ENCODE peak calls at places on chromosomes 5 and 9, in five cellular contexts. C is fibroblast of lung, B is HCT116, A is MM.1S, G is mammary epithelial cell. S is an unnamed sample. For H3K36me3, the result is how much of the 10 kb centered on the place peaks cover.

GRCh38 chr5:931570-932145 is 39.0 kb downstream of the TRIP13 start:
- DNase-seq in C (no peak), B (no peak), G (no peak), A (no peak), S (no peak)

GRCh38 chr5:88145603-88146467 is 122.8 kb downstream of the TMEM161B start:
- DNase-seq in G (no peak), A (no peak), C (peak), B (no peak), S (no peak)

GRCh38 chr9:117247271-117247670 is 167.6 kb downstream of the ASTN2 start:
- DNase-seq in A (no peak), C (no peak), G (peak), B (no peak), S (no peak)

GRCh38 chr9:36191290-36191645 is 547 bp downstream of the CLTA start:
- DNase-seq in C (peak), B (no peak), G (peak), A (peak), S (no peak)

GRCh38 chr5:8340739-8341344 is 471.9 kb downstream of the MTRR start:
- DNase-seq in A (no peak), B (no peak), C (peak), G (peak), S (no peak)

GRCh38 chr5:68215888-68216736 is 556 bp downstream of the PIK3R1 start:
- DNase-seq in G (no peak), C (peak), A (peak), B (no peak), S (no peak)

GRCh38 chr5:15844253-15844652 is 335.3 kb downstream of the MARCHF11 start:
- DNase-seq in B (no peak), C (no peak), G (no peak), A (no peak), S (no peak)

GRCh38 chr5:5884593-5884992 is 462.1 kb downstream of the ICE1 start:
- DNase-seq in C (no peak), A (no peak), B (no peak), G (no peak), S (no peak)

GRCh38 chr5:37638897-37639296 is 200.9 kb downstream of the GDNF start:
- DNase-seq in A (no peak), B (no peak), G (no peak), C (no peak), S (no peak)

GRCh38 chr5:1095302-1096016 is 16.4 kb downstream of the SLC12A7 start:
- DNase-seq in C (no peak), G (no peak), B (no peak), A (no peak), S (no peak)

GRCh38 chr9:83934569-83935275 is 13.5 kb upstream of the KIF27 start:
- DNase-seq in G (peak), B (no peak), A (no peak), C (peak), S (no peak)

GRCh38 chr9:114035221-114035844 is 42.8 kb downstream of the AMBP start:
- DNase-seq in C (no peak), A (no peak), B (no peak), G (no peak), S (no peak)

GRCh38 chr9:126522957-126523356 is 90.8 kb upstream of the LMX1B start:
- DNase-seq in C (no peak), A (no peak), B (no peak), G (no peak), S (no peak)

GRCh38 chr5:156481741-156482140 is 154.8 kb downstream of the SGCD start:
- DNase-seq in A (no peak), C (no peak), G (no peak), B (no peak), S (no peak)

GRCh38 chr9:28600226-28600625 is 1026.9 kb upstream of the C9orf72 start:
- DNase-seq in B (no peak), A (no peak), G (no peak), C (no peak), S (no peak)

GRCh38 chr9:110217656-110218099 is 9.7 kb upstream of the C9orf152 start:
- DNase-seq in B (peak), C (peak), A (peak), G (peak), S (no peak)

GRCh38 chr9:34072868-34073590 is 24.3 kb upstream of the UBAP2 start:
- DNase-seq in B (no peak), G (peak), A (no peak), C (peak), S (no peak)

GRCh38 chr9:38386319-38386895 is 6.1 kb upstream of the ALDH1B1 start:
- DNase-seq in G (no peak), A (no peak), C (no peak), B (no peak), S (no peak)

GRCh38 chr9:89635816-89636215 is 31.0 kb downstream of the GADD45G start:
- DNase-seq in C (no peak), B (no peak), G (peak), A (no peak), S (no peak)

GRCh38 chr5:111337688-111338087 is 113.5 kb downstream of the CAMK4 start:
- DNase-seq in B (no peak), C (no peak), G (peak), A (no peak), S (no peak)
- TF ChIP-seq EZH2 in B (no peak), C (no peak), G (no peak), A (no peak), S (no peak)

DNA sequence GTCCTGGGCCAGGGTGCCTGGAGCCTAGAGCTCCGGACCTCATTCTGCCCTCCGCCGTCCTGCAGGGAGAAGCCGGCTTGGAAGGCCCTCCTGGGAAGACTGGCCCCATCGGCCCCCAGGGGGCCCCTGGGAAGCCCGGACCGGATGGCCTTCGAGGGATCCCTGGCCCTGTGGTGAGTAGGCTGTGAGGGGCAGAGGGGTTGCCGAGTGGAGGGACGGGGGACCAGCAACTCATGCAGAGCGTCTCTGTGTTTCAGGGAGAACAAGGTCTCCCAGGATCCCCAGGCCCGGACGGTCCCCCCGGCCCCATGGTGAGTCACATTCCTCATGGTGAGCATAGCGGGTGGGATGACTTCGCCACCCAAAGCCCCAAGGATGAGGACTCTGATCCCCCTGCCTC is 62.0 kb upstream of the FCN2 start:
- DNase-seq in A (no peak), C (no peak), G (no peak), B (no peak), S (no peak)
- H3K36me3 ChIP-seq in A (under half), C (half or more), G (under half), B (under half), S (under half)

DNA sequence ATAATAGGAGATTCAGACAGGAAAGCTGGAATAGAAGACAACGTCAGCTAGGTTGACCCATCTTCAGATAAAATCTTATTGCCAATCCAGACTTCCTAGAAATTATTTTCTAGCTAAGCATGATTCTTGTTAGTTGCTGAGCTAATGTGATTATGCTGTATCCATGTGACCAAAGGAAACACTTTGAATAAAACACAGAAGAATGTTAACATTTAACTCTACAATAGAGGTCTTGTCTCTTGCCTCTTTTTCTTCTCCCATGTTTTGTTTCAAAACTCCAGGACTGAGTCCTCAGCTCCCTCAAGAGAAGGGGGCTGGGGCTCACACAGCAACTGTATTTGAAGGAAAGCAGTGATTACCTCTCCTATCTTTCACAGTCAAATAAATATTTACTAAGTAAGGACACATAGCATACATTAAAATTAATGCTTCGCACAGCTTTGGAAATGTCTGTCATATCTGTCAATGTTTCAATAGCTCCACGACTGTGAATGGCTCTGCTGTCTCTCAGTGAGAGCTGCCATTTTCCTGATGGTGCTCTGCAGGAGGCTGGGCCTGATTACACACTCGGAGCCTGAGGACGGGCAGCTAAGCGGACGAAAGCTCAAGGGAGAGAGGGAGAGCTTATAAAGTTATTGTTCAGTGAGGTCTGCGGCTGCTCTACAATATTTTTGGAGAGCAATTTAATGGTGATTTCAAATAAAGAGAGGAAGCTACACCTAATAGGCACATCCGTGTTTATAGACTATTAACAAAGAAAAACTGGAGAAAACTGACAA is 64.8 kb upstream of the ZNF462 start:
- DNase-seq in G (no peak), A (no peak), B (no peak), C (no peak), S (no peak)
- H2AFZ ChIP-seq in G (no peak), A (no peak), B (no peak), C (no peak), S (no peak)

DNA sequence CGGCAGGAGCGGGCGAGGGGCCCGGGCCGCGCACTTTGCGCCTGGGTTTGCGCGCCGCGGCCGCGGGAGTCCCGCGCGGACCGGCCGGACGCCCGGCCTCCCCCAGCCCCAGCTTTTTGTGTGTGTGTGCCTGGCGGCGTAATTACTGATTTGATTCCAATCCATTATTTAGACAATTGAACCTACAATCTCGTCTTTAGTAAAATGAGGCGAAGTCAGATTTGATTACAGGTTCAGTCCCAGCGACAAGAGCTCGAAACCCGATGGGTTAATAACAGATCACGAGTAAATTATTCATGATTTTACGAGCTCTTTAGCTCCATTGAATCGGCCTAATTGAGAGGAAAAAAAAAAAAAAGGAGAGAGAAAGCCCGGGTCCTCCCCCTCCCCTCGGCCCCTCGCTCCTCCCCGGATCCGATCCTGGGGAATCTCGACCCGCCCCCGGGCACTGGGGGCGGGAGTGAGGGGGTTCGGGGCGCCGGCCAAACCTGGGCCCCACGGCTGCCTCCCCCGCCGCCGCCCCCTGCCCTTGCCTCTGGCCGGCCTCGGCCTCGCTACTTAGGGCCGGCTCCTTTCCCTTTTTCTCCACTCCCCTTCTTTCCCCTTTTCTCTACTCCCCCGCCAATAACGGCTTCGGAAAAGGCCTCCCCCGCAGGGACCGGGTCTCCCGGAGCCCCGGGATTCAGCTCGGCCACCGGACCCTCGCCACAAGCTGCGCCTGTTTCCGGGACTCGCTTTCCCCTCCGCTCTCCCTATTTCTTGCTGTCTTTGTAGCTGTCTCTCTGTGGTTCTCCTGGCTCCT is 6.6 kb downstream of the LHX2 start:
- DNase-seq in G (no peak), A (no peak), C (no peak), B (no peak), S (no peak)
- TF ChIP-seq EZH2 in G (no peak), A (no peak), C (peak), B (no peak), S (peak)